ENCODE peak calls at places on chromosomes 7 and 10, in eight cellular contexts. B, G, F, U, T, C, V and X are unnamed samples.

GRCh38 chr7:922334-923107 is 32.0 kb downstream of the ADAP1 start:
- DNase-seq in U (no peak), G (no peak), T (peak; percentile 34), V (no peak), B (no peak), C (no peak), F (peak; percentile 31), X (no peak)

GRCh38 chr10:95485445-95485844 is 75.7 kb downstream of the SORBS1 start:
- DNase-seq in V (no peak), B (no peak), T (no peak), C (no peak), U (no peak), G (no peak), F (no peak), X (no peak)

GRCh38 chr7:119935418-119936025 is 337.5 kb upstream of the KCND2 start:
- DNase-seq in C (no peak), U (peak; percentile 4), T (peak; percentile 1), F (no peak), V (no peak), B (no peak), G (no peak), X (peak; percentile 12)

GRCh38 chr7:101547916-101548599 is 81.0 kb downstream of the MYL10 start:
- DNase-seq in T (no peak), V (no peak), U (no peak), C (no peak), G (no peak), B (no peak), F (peak; percentile 13), X (no peak)

GRCh38 chr10:88848499-88848898 is 3.1 kb downstream of the ANKRD22 start:
- DNase-seq in F (no peak), G (no peak), V (no peak), B (no peak), U (peak; percentile 56), C (no peak), T (no peak), X (no peak)

GRCh38 chr10:88297103-88297502 is 286.0 kb downstream of the RNLS start:
- DNase-seq in U (no peak), C (no peak), G (no peak), B (no peak), T (no peak), V (no peak), F (no peak), X (no peak)

GRCh38 chr7:95527033-95527775 is 41.5 kb downstream of the ASB4 start:
- DNase-seq in V (no peak), T (no peak), B (peak; percentile 64), F (no peak), G (peak; percentile 53), U (peak; percentile 80), C (peak; percentile 23), X (peak; percentile 57)

GRCh38 chr10:110790913-110791525 is 80.7 kb upstream of the PDCD4 start:
- DNase-seq in B (no peak), V (no peak), U (no peak), T (no peak), G (no peak), F (no peak), C (no peak), X (no peak)

GRCh38 chr10:47334627-47335026 is 12.4 kb downstream of the GDF2 start:
- DNase-seq in B (no peak), G (no peak), T (no peak), U (no peak), F (no peak), C (no peak), V (no peak), X (no peak)

DNA sequence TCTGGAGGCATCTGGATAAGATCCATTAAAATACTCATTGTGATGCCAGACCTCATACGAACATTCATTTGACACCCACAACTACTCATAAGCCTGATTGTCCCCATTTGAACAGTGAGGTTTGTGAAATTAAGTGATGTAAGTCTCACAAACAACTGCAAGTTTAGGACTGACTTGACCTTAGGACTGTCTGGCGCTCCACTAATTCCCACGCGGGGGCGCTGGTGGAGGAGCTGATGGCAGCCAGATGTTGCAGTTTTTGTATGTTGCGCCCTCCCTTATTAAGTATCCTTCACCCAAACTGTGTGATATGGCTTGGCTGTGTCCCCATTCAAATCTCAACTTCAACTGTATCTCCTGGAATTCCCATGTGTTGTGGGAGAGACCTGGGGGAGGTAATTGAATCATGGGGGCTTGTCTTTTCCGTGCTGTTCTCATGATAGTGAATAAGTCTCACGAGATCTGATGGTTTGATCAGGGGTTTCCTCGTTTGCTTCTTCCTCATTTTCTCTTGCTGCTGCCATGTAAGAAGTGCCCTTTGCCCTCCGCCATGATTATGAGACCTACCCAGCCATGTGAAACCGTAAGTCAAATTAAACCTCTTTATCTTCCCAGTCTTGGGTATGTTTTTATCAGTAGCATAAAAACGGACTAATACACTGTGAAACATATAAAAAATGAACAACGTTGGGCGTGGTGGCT is 20.3 kb upstream of the TIAL1 start:
- DNase-seq in G (no peak), T (no peak), F (peak; percentile 58), C (no peak), B (peak; percentile 14), V (no peak), U (no peak), X (no peak)
- TF ChIP-seq CTCF in G (no peak), T (no peak), F (no peak), C (no peak), B (no peak), V (no peak), U (no peak), X (no peak)

GRCh38 chr10:17802350-17802749 is 6.8 kb upstream of the MRC1 start:
- DNase-seq in T (no peak), U (no peak), G (no peak), B (no peak), C (no peak), F (no peak), V (no peak), X (no peak)

GRCh38 chr10:17802966-17803365 is 6.2 kb upstream of the MRC1 start:
- DNase-seq in C (no peak), V (no peak), T (no peak), U (peak; percentile 10), B (no peak), F (no peak), G (no peak), X (no peak)

GRCh38 chr10:17805440-17805839 is 3.7 kb upstream of the MRC1 start:
- DNase-seq in F (no peak), G (no peak), U (no peak), B (no peak), C (no peak), V (no peak), T (no peak), X (no peak)

GRCh38 chr10:17805921-17806577 is 3.1 kb upstream of the MRC1 start:
- DNase-seq in U (no peak), G (no peak), T (no peak), B (no peak), V (no peak), C (no peak), F (no peak), X (no peak)

DNA sequence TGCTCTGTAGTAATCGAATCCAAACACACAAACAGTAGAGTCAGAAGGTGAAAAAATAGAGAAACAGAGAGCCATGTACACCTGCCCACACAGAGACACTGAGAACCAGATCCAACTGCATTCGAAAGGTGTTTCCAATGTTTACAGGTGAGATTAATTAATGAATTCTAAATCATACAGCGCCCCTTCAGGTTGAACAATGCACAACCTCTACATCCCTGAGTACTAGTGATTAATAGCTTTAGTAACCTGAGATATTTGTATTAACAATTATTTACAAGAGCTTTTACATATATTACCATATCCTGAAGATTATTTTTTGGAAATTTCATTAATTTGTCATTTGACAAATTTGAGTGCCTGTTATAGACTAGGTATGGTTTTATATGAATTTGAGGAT is 7.6 kb upstream of the MRC1 start:
- DNase-seq in C (no peak), B (no peak), F (no peak), V (no peak), U (no peak), T (no peak), G (no peak), X (no peak)
- TF ChIP-seq CTCF in C (no peak), B (peak; percentile 55), F (no peak), V (no peak), U (no peak), T (peak; percentile 30), G (no peak), X (no peak)

DNA sequence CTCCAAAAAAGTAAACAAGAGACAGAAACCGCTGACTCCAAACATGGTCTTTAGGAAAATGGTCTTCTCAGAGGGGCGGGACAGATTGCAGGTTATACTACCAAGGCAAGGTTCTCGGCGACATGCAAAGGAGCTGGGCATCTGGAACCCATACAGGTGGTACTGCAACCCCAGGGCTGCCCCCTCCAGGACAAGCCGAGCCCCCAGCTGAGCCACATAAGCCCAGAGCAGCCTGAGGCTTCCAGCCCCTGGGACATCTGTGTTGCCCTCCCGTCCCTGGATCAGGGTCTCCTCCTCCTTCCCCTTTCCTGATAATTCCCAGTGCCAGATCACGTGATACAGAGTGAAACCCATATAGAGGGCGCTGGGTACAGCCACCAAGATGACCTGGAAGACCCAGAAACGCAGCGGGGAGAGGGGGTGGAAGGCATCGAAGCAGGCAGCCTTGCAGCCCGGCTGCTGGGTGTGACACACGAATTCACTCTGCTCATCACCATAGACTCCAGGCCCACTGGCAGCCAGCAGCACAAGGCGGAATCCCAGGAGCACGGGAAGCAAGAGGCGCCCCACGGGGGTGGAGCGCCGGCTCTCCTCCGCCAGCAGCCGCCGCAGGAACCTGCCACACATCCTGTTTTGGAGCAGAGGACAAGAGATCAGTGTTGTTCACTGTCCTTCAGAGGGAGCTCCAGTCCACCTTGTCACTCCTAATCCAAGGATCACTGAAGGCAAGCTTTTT is at the start of gene GJC3:
- DNase-seq in G (peak; percentile 29), B (peak; percentile 61), F (peak; percentile 46), V (peak; percentile 49), T (no peak), U (peak; percentile 42), C (peak; percentile 43), X (peak; percentile 66)
- TF ChIP-seq CTCF in G (no peak), B (no peak), F (no peak), V (no peak), T (peak; percentile 33), U (peak; percentile 42), C (peak; percentile 33), X (peak; percentile 25)

GRCh38 chr10:12974123-12974844 is 27.2 kb downstream of the CCDC3 start:
- DNase-seq in T (no peak), F (no peak), V (no peak), G (no peak), C (no peak), B (no peak), U (no peak), X (no peak)

GRCh38 chr10:12973149-12973718 is 28.3 kb downstream of the CCDC3 start:
- DNase-seq in C (no peak), U (no peak), V (no peak), G (no peak), F (no peak), T (no peak), B (no peak), X (no peak)

GRCh38 chr10:12974845-12975199 is 26.7 kb downstream of the CCDC3 start:
- DNase-seq in V (no peak), T (no peak), G (no peak), B (no peak), C (no peak), U (no peak), F (no peak), X (no peak)

GRCh38 chr10:12975906-12976305 is 25.6 kb downstream of the CCDC3 start:
- DNase-seq in F (no peak), V (no peak), C (no peak), G (no peak), U (no peak), T (no peak), B (no peak), X (no peak)

DNA sequence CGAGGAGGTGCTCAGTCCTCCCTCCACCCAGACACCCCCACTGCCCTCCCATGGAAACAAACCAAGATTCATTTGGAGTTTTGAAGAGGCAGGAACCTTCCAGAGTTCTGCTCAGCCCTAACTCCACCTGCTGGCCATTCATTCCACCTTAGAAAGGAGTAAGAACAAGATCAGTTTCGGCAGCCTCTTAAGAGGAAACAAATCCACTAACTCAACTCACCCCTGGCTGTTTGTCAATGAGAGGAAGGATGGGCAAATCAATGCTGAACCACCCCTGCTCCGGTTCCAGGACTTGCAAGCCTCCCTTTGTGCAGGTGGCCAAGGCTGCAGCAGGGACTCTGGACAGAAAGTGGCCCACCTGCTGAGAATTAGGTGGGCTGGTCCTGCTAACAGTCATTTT is 26.2 kb downstream of the CCDC3 start:
- DNase-seq in V (no peak), F (no peak), C (no peak), G (no peak), T (no peak), B (peak; percentile 9), U (no peak), X (no peak)
- TF ChIP-seq CTCF in V (no peak), F (no peak), C (no peak), G (no peak), T (peak; percentile 16), B (peak; percentile 15), U (no peak), X (no peak)